ENCODE peak calls at places on chromosomes 4 and X, in ten cellular contexts. A is tibial nerve, P is ovary, Z is esophagus squamous epithelium, Q is adrenal gland, K is heart left ventricle, W is stomach, F is GM12892, M is K562, O is IMR-90. N is an unnamed sample.

GRCh38 chrX:136336623-136337022 is 35.9 kb downstream of the ADGRG4 start:
- DNase-seq in A (no peak), P (no peak), Z (no peak), Q (no peak), K (no peak), W (no peak), F (no peak), M (no peak), O (no peak), N (no peak)

GRCh38 chr4:83582289-83582756 is 46.4 kb downstream of the GPAT3 start:
- DNase-seq in A (no peak), P (peak), Z (no peak), Q (peak), K (peak), W (peak), F (no peak), M (no peak), O (no peak), N (no peak)

GRCh38 chr4:169612869-169613859 is 781 bp upstream of the NEK1 start:
- DNase-seq in A (peak), P (peak), Z (no peak), Q (peak), K (peak), W (peak), F (no peak), M (peak), O (peak), N (peak)

GRCh38 chr4:139940600-139940999 is 213.4 kb downstream of the MAML3 start:
- DNase-seq in A (no peak), P (no peak), Z (no peak), Q (no peak), K (no peak), W (no peak), F (no peak), M (no peak), O (no peak), N (no peak)

GRCh38 chrX:46770817-46771163 is 11.9 kb upstream of the SLC9A7 start:
- DNase-seq in A (no peak), P (no peak), Z (no peak), Q (no peak), K (no peak), W (no peak), F (no peak), M (no peak), O (peak), N (no peak)

GRCh38 chrX:38664285-38664684 is 102.9 kb downstream of the TSPAN7 start:
- DNase-seq in A (no peak), P (no peak), Z (no peak), Q (no peak), K (no peak), W (no peak), F (no peak), M (peak), O (peak), N (no peak)

GRCh38 chr4:1233641-1234277 is 15.2 kb downstream of the CTBP1 start:
- DNase-seq in A (no peak), P (peak), Z (no peak), Q (peak), K (no peak), W (no peak), F (no peak), M (no peak), O (peak), N (no peak)

GRCh38 chr4:73869130-73870055 is at the start of gene CXCL1:
- DNase-seq in A (peak), P (peak), Z (no peak), Q (peak), K (peak), W (peak), F (no peak), M (peak), O (no peak), N (no peak)

GRCh38 chrX:55220119-55220794 is at the start of gene PAGE5:
- DNase-seq in A (no peak), P (no peak), Z (no peak), Q (no peak), K (no peak), W (no peak), F (peak), M (peak), O (no peak), N (no peak)

GRCh38 chrX:74534569-74535038 is 79.8 kb downstream of the RLIM start:
- DNase-seq in A (no peak), P (no peak), Z (no peak), Q (no peak), K (no peak), W (no peak), F (no peak), M (no peak), O (peak), N (no peak)

GRCh38 chrX:115533485-115533884 is 27.5 kb upstream of the PLS3 start:
- DNase-seq in A (no peak), P (no peak), Z (no peak), Q (no peak), K (no peak), W (no peak), F (no peak), M (no peak), O (peak), N (no peak)
- TF ChIP-seq POLR2A in A (no peak), P (no peak), Z (no peak), Q (no peak), K (no peak), W (no peak), F (no peak), M (no peak), O (no peak), N (no peak)

GRCh38 chrX:56994375-56995270 is 718 bp downstream of the SPIN3 start:
- DNase-seq in A (no peak), P (peak), Z (no peak), Q (no peak), K (no peak), W (no peak), F (no peak), M (no peak), O (peak), N (no peak)

GRCh38 chrX:56995271-56995994 is at the start of gene SPIN3:
- DNase-seq in A (peak), P (peak), Z (peak), Q (peak), K (peak), W (peak), F (peak), M (peak), O (peak), N (peak)
- TF ChIP-seq POLR2A in A (peak), P (peak), Z (no peak), Q (no peak), K (no peak), W (no peak), F (peak), M (peak), O (no peak), N (no peak)

GRCh38 chr4:4477391-4477790 is 64.5 kb downstream of the STX18 start:
- DNase-seq in A (no peak), P (no peak), Z (no peak), Q (peak), K (no peak), W (no peak), F (no peak), M (no peak), O (no peak), N (no peak)

GRCh38 chr4:4471195-4471594 is 70.7 kb downstream of the STX18 start:
- DNase-seq in A (no peak), P (no peak), Z (no peak), Q (no peak), K (no peak), W (no peak), F (no peak), M (no peak), O (no peak), N (no peak)

GRCh38 chr4:4470208-4470607 is 71.6 kb downstream of the STX18 start:
- DNase-seq in A (no peak), P (no peak), Z (no peak), Q (no peak), K (no peak), W (no peak), F (no peak), M (no peak), O (no peak), N (no peak)

GRCh38 chr4:4474496-4474895 is 67.4 kb downstream of the STX18 start:
- DNase-seq in A (no peak), P (no peak), Z (no peak), Q (no peak), K (no peak), W (no peak), F (no peak), M (no peak), O (no peak), N (no peak)

GRCh38 chr4:4472344-4472958 is 69.4 kb downstream of the STX18 start:
- DNase-seq in A (no peak), P (peak), Z (no peak), Q (peak), K (no peak), W (no peak), F (no peak), M (no peak), O (peak), N (no peak)
- TF ChIP-seq POLR2A in A (no peak), P (no peak), Z (no peak), Q (no peak), K (no peak), W (no peak), F (no peak), M (no peak), O (no peak), N (no peak)

DNA sequence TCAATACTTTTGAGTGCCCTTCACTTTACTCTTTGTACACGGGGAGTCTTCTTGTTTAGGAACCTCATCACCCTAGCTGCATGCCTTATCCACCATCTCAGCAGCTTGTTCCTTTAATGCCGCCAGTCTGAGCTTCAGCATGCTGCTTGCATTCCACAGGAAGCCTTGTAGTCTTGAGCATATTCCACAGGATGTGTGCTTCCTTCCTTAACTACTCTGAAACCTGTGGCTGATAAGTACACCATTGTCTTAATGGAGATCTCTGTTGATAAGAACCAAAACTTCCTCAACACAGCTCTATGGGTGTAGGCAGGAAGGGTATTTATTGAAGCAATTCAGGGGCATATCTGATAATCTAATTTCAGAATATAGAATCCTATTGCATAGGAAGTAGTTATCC is 24.4 kb upstream of the CCNI start:
- DNase-seq in A (no peak), P (no peak), Z (no peak), Q (no peak), K (no peak), W (no peak), F (no peak), M (no peak), O (no peak), N (no peak)
- TF ChIP-seq POLR2A in A (no peak), P (no peak), Z (no peak), Q (no peak), K (no peak), W (no peak), F (no peak), M (no peak), O (no peak), N (no peak)

DNA sequence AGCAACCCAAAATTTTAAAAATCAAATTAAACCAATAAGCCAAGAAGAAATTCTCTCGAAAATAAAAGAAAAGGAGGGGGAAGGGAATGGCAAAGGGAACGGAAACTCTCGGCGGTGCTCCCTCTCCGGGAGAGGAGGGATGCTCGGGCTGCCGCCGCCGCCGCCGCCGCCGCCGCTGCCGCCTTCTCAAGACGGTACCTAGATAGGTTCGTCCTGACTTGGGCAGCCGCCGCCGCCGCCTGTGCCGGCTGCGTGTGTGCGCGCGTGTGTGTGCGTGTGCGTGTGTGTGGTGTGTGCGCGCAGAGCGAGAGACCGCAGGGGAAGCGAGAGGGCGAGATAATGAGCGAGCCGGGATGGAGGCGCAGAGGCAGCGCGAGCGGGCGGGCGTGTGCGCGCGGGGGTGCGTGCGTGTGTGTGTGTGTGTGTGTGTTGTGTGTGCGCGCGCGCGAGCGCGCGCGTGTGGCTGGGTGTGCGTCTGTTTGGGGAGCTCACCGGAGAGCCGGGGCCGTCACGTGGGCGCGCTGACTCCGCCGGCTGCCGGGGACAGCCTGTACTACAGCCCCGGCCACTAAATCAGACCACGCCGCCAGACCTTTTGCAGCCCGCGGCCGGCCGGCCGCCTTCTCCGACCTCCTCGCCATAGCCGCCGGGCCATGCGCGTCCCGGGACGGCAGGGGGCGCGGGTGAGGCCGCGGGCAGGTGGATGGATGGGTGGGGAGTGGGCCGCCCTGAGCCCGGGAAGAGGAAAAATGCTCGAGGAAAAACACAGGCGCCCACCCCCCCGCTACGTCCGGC is 111.6 kb downstream of the DHX15 start:
- DNase-seq in A (peak), P (peak), Z (peak), Q (peak), K (peak), W (peak), F (peak), M (peak), O (peak), N (peak)
- TF ChIP-seq POLR2A in A (peak), P (peak), Z (no peak), Q (no peak), K (peak), W (no peak), F (no peak), M (no peak), O (no peak), N (no peak)

GRCh38 chr4:90293320-90293719 is 166.1 kb downstream of the CCSER1 start:
- DNase-seq in A (no peak), P (no peak), Z (no peak), Q (no peak), K (no peak), W (no peak), F (no peak), M (no peak), O (peak), N (no peak)
- TF ChIP-seq POLR2A in A (no peak), P (no peak), Z (no peak), Q (no peak), K (no peak), W (no peak), F (no peak), M (no peak), O (no peak), N (no peak)

N was measured in lower leg skin.